ENCODE peak calls at places on chromosome 20, in four cellular contexts. R is neural crest cell, J is astrocyte of the spinal cord, Y is pancreas. X is an unnamed sample.

GRCh38 chr20:12970372-12970821 is 38.4 kb upstream of the SPTLC3 start:
- DNase-seq in R (no peak), Y (no peak), J (peak), X (no peak)

GRCh38 chr20:21571841-21572690 is 58.2 kb upstream of the NKX2-2 start:
- DNase-seq in R (no peak), J (peak), Y (no peak), X (peak)

GRCh38 chr20:4708856-4709255 is 12.9 kb upstream of the PRND start:
- DNase-seq in J (no peak), R (no peak), Y (no peak), X (no peak)

GRCh38 chr20:16455296-16455695 is 118.0 kb downstream of the KIF16B start:
- DNase-seq in R (no peak), Y (no peak), J (no peak), X (no peak)

GRCh38 chr20:41029150-41029872 is 689 bp downstream of the TOP1 start:
- DNase-seq in Y (peak), J (no peak), R (peak), X (peak)

GRCh38 chr20:15045246-15045645 is 707.8 kb upstream of the FLRT3 start:
- DNase-seq in J (no peak), R (no peak), Y (no peak), X (no peak)

GRCh38 chr20:62542862-62543261 is 67.1 kb upstream of the GATA5 start:
- DNase-seq in J (no peak), R (no peak), Y (no peak), X (no peak)

GRCh38 chr20:363319-364078 is 16.6 kb downstream of the NRSN2 start:
- DNase-seq in Y (peak), J (no peak), R (no peak), X (no peak)

GRCh38 chr20:59751075-59751711 is 146.9 kb downstream of the PHACTR3 start:
- DNase-seq in J (peak), Y (peak), R (peak), X (peak)

GRCh38 chr20:15923030-15923776 is 650.0 kb downstream of the KIF16B start:
- DNase-seq in Y (no peak), J (no peak), R (no peak), X (no peak)

GRCh38 chr20:62707981-62708521 is 585 bp upstream of the NTSR1 start:
- DNase-seq in J (no peak), Y (peak), R (no peak), X (no peak)

GRCh38 chr20:9119776-9120175 is 50.9 kb downstream of the PLCB4 start:
- DNase-seq in R (no peak), J (no peak), Y (no peak), X (no peak)

GRCh38 chr20:53639128-53639527 is 45.5 kb upstream of the ZNF217 start:
- DNase-seq in J (no peak), Y (no peak), R (no peak), X (no peak)

GRCh38 chr20:58722877-58723627 is 30.5 kb downstream of the NPEPL1 start:
- DNase-seq in R (no peak), J (no peak), Y (peak), X (no peak)

GRCh38 chr20:34181484-34181883 is 59.7 kb upstream of the ASIP start:
- DNase-seq in R (no peak), J (no peak), Y (no peak), X (no peak)

GRCh38 chr20:45945678-45946148 is 11.2 kb downstream of the PCIF1 start:
- DNase-seq in R (no peak), J (peak), Y (peak), X (no peak)

GRCh38 chr20:45944151-45944964 is 9.9 kb downstream of the PCIF1 start:
- DNase-seq in Y (no peak), J (peak), R (no peak), X (no peak)

GRCh38 chr20:45943613-45944012 is 9.1 kb downstream of the PCIF1 start:
- DNase-seq in J (no peak), R (no peak), Y (peak), X (no peak)

GRCh38 chr20:45946149-45946970 is 11.9 kb downstream of the PCIF1 start:
- DNase-seq in Y (peak), R (no peak), J (no peak), X (no peak)

GRCh38 chr20:45944965-45945677 is 10.6 kb downstream of the PCIF1 start:
- DNase-seq in R (no peak), J (no peak), Y (peak), X (no peak)
- TF ChIP-seq CTCF in R (no peak), J (no peak), Y (no peak), X (no peak)

GRCh38 chr20:17651761-17652388 is 30.2 kb downstream of the RRBP1 start:
- DNase-seq in J (no peak), R (no peak), Y (peak), X (peak)
- TF ChIP-seq CTCF in J (no peak), R (no peak), Y (no peak), X (no peak)

GRCh38 chr20:44471481-44471882 is 4.2 kb upstream of the TTPAL start:
- DNase-seq in R (no peak), J (peak), Y (no peak), X (no peak)
- TF ChIP-seq CTCF in R (peak), J (peak), Y (peak), X (no peak)

GRCh38 chr20:36141310-36141709 is 13.2 kb upstream of the EPB41L1 start:
- DNase-seq in R (no peak), Y (no peak), J (no peak), X (no peak)
- TF ChIP-seq CTCF in R (no peak), Y (no peak), J (no peak), X (no peak)

DNA sequence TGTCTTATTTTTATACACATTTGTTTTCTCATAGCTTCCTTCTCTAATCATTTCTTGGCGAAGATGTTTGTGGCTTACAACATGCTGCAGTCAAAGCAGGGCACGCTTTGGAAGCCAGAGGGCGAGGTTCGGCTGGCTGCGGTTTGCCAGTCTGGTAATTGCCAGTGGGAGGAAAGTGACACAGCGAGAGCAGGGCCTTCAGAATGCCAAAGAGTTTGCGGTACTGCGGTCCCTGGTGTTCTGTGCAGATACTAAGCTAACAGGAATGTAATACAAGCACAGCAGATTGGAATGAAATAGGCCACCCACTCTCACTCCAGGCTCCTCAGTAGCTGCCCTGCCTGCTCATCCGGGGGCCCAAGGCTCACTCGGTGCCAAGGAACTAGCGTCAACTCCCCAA is 58.7 kb upstream of the TGM3 start:
- DNase-seq in R (no peak), Y (no peak), J (peak), X (no peak)
- TF ChIP-seq CTCF in R (no peak), Y (no peak), J (peak), X (no peak)

DNA sequence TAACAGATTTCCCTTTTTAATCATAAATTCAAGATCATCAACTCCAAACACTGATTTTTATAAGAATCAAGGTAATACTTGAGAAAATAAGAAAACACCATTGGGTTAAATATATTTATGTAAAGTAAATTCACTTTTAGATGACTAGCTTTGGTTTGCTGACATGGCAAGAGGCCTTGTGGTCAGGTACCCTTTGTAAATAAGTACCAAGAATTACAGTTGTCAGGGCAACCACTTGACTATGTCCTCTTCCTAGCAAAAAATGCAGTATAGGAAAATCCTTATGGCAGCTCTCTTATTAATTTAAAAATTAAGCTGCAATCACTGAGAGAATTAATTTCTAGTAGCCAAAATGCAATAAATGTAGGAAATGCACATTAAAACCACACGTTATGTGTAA is 153.8 kb downstream of the INSM1 start:
- DNase-seq in J (peak), Y (no peak), R (no peak), X (no peak)
- TF ChIP-seq CTCF in J (no peak), Y (no peak), R (no peak), X (no peak)

GRCh38 chr20:10357974-10358373 is 76.0 kb downstream of the MKKS start:
- DNase-seq in Y (no peak), J (no peak), R (no peak), X (no peak)
- TF ChIP-seq CTCF in Y (no peak), J (peak), R (peak), X (peak)

GRCh38 chr20:25686081-25687077 is 10.3 kb downstream of the ZNF337 start:
- DNase-seq in Y (no peak), R (no peak), J (no peak), X (no peak)

GRCh38 chr20:25683050-25683449 is 13.6 kb downstream of the ZNF337 start:
- DNase-seq in Y (no peak), R (no peak), J (no peak), X (no peak)

GRCh38 chr20:25685276-25686080 is 11.2 kb downstream of the ZNF337 start:
- DNase-seq in Y (no peak), J (no peak), R (no peak), X (no peak)
- TF ChIP-seq CTCF in Y (no peak), J (no peak), R (no peak), X (no peak)

DNA sequence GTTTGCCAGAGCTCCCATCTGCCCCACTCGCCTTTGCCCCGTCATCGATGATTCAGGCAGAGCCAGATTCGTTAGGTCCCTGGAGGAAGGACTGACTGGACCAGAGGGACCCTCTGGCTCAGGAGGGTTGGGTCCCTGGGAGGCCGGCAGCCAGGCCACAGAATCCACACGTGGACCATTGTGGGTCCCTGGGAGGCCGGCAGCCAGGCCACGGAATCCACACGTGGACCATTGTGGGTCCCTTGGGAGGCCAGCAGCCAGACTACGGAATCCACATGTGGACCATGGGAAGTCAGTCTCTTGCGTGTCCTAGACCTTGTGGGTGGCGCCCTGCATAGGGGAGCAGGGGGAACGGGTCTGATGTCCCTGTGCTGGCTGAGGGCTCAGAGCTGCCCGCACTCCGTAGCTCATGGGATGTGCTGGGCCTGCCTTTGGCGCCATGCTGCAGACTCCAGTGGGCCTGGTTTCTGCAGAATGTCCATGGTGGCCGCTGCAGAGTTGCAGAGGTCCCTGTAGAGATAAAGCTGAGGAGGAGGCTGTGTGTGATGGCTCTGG is 23.5 kb downstream of the UCKL1 start:
- DNase-seq in R (no peak), Y (no peak), J (no peak), X (no peak)
- TF ChIP-seq CTCF in R (no peak), Y (no peak), J (no peak), X (no peak)

GRCh38 chr20:47379433-47380150 is 23.1 kb upstream of the ZMYND8 start:
- DNase-seq in J (peak), Y (no peak), R (no peak), X (no peak)

GRCh38 chr20:47382746-47383145 is 26.2 kb upstream of the ZMYND8 start:
- DNase-seq in J (no peak), Y (no peak), R (no peak), X (no peak)

GRCh38 chr20:47380481-47380880 is 24.0 kb upstream of the ZMYND8 start:
- DNase-seq in J (no peak), Y (no peak), R (no peak), X (no peak)

GRCh38 chr20:47373206-47373722 is 16.8 kb upstream of the ZMYND8 start:
- DNase-seq in J (no peak), Y (no peak), R (no peak), X (no peak)

DNA sequence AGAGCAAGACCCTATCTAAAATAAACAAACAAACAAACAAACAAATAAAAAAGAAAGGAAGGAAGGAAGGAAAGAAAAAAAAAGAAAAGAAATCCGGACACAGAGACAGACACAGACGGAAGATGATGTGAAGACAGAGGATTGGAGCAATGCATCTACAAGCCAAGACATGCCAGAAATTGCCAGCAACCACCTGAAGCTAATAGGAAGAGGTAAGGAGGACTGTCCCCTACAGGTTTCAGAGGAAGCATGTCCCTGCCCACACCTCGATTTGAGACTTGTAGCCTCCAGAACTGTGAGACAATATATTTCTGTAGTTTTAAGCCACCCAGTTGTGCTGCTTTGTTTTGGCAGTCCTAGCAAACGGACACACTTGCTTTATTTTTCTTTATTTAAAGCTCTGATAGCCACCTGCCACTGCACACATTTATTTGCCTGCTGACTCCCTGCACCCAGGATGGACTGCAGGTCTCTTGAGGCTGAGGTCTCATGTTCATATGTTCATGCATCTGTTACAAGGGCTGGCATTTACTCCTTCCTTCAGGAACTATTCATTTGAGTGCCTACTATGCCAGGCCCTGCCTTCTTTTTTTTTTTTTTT is 20.7 kb upstream of the ZMYND8 start:
- DNase-seq in R (no peak), Y (no peak), J (no peak), X (no peak)
- TF ChIP-seq CTCF in R (no peak), Y (no peak), J (no peak), X (no peak)

X was measured in mesothelial cell of epicardium.